ENCODE peak calls at places on chromosomes 12 and 14, in four cellular contexts. One of them, this sample, is unnamed.

GRCh38 chr14:22088614-22089359 is 415.2 kb upstream of the OR4E1 start:
- DNase-seq in fibroblast of mammary gland: peak; percentile 48
- DNase-seq in choroid plexus epithelial cell: peak; percentile 56
- DNase-seq in fibroblast of lung: peak; percentile 4
- DNase-seq in this sample: peak; percentile 50

GRCh38 chr12:97960225-97960624 is 497.6 kb downstream of the RMST start:
- DNase-seq in fibroblast of mammary gland: no peak
- DNase-seq in choroid plexus epithelial cell: no peak
- DNase-seq in fibroblast of lung: no peak
- DNase-seq in this sample: no peak

GRCh38 chr12:125470838-125471775 is 405.9 kb downstream of the AACS start:
- DNase-seq in fibroblast of mammary gland: no peak
- DNase-seq in choroid plexus epithelial cell: no peak
- DNase-seq in fibroblast of lung: peak; percentile 30
- DNase-seq in this sample: no peak

GRCh38 chr12:75560167-75560566 is 48.8 kb upstream of the KRR1 start:
- DNase-seq in fibroblast of mammary gland: peak; percentile 73
- DNase-seq in choroid plexus epithelial cell: peak; percentile 80
- DNase-seq in fibroblast of lung: peak; percentile 64
- DNase-seq in this sample: peak; percentile 27

GRCh38 chr12:90858261-90858660 is 96.7 kb downstream of the CCER1 start:
- DNase-seq in fibroblast of mammary gland: no peak
- DNase-seq in choroid plexus epithelial cell: peak; percentile 4
- DNase-seq in fibroblast of lung: peak; percentile 53
- DNase-seq in this sample: no peak

GRCh38 chr12:108962256-108962655 is 58.6 kb downstream of the SVOP start:
- DNase-seq in fibroblast of mammary gland: no peak
- DNase-seq in choroid plexus epithelial cell: no peak
- DNase-seq in fibroblast of lung: no peak
- DNase-seq in this sample: no peak

GRCh38 chr12:107134558-107134957 is 41.2 kb upstream of the CRY1 start:
- DNase-seq in fibroblast of mammary gland: peak; percentile 25
- DNase-seq in choroid plexus epithelial cell: no peak
- DNase-seq in fibroblast of lung: no peak
- DNase-seq in this sample: no peak

GRCh38 chr12:100955139-100955538 is 160.6 kb downstream of the ANO4 start:
- DNase-seq in fibroblast of mammary gland: peak; percentile 59
- DNase-seq in choroid plexus epithelial cell: peak; percentile 79
- DNase-seq in fibroblast of lung: peak; percentile 94
- DNase-seq in this sample: peak; percentile 25

GRCh38 chr14:73787760-73788508 is 63.7 kb upstream of the PTGR2 start:
- DNase-seq in fibroblast of mammary gland: peak; percentile 77
- DNase-seq in choroid plexus epithelial cell: peak; percentile 64
- DNase-seq in fibroblast of lung: peak; percentile 48
- DNase-seq in this sample: peak; percentile 42

GRCh38 chr14:104355101-104355691 is 216.8 kb downstream of the KIF26A start:
- DNase-seq in fibroblast of mammary gland: no peak
- DNase-seq in choroid plexus epithelial cell: no peak
- DNase-seq in fibroblast of lung: no peak
- DNase-seq in this sample: no peak

GRCh38 chr14:23175823-23176222 is 7.6 kb downstream of the SLC7A8 start:
- DNase-seq in fibroblast of mammary gland: peak; percentile 48
- DNase-seq in choroid plexus epithelial cell: peak; percentile 59
- DNase-seq in fibroblast of lung: no peak
- DNase-seq in this sample: no peak

GRCh38 chr12:64088431-64089349 is 133.4 kb downstream of the KICS2 start:
- DNase-seq in fibroblast of mammary gland: peak; percentile 97
- DNase-seq in choroid plexus epithelial cell: peak; percentile 97
- DNase-seq in fibroblast of lung: peak; percentile 96
- DNase-seq in this sample: peak; percentile 95

GRCh38 chr12:111010061-111010460 is 89.7 kb upstream of the MYL2 start:
- DNase-seq in fibroblast of mammary gland: no peak
- DNase-seq in choroid plexus epithelial cell: peak; percentile 46
- DNase-seq in fibroblast of lung: peak; percentile 2
- DNase-seq in this sample: no peak

GRCh38 chr14:52314521-52315354 is 626 bp downstream of the PTGER2 start:
- DNase-seq in fibroblast of mammary gland: no peak
- DNase-seq in choroid plexus epithelial cell: peak; percentile 40
- DNase-seq in fibroblast of lung: peak; percentile 43
- DNase-seq in this sample: peak; percentile 24
- TF ChIP-seq CTCF in fibroblast of mammary gland: no peak
- TF ChIP-seq CTCF in choroid plexus epithelial cell: no peak
- TF ChIP-seq CTCF in fibroblast of lung: no peak
- TF ChIP-seq CTCF in this sample: no peak

DNA sequence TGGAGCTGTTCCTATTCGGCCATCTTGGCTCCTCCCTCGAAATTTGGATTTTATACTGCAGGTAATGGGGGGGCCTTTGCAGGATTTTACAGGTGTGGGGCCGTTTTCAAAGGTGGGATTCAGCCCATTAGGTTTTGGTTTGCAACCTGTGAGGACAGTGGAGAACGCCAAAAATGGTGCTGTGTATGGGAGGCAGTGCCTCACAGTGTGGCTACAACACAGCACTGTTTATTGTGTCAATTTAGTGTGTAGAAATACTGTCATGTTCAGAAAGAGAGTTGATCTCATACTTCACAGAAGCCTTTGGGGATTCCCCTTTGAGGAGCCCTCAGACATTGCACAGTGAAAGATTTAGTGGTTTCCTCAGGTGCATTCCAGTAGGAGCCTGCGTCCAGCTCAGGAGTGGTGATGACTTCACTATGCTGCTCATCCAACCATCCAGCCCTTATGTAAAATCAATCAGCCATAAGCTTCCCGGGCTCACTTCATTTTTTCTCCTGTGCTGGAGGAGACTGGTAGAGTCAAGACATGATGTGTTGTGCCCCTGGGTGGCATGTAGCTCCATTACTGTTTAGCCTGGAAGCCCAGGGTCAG is 92.7 kb upstream of the PRMT8 start:
- DNase-seq in fibroblast of mammary gland: no peak
- DNase-seq in choroid plexus epithelial cell: no peak
- DNase-seq in fibroblast of lung: no peak
- DNase-seq in this sample: peak; percentile 22
- H3K4me3 ChIP-seq in fibroblast of mammary gland: no peak overlapping the region
- H3K4me3 ChIP-seq in choroid plexus epithelial cell: no peak overlapping the region
- H3K4me3 ChIP-seq in fibroblast of lung: no peak overlapping the region
- H3K4me3 ChIP-seq in this sample: no peak overlapping the region

DNA sequence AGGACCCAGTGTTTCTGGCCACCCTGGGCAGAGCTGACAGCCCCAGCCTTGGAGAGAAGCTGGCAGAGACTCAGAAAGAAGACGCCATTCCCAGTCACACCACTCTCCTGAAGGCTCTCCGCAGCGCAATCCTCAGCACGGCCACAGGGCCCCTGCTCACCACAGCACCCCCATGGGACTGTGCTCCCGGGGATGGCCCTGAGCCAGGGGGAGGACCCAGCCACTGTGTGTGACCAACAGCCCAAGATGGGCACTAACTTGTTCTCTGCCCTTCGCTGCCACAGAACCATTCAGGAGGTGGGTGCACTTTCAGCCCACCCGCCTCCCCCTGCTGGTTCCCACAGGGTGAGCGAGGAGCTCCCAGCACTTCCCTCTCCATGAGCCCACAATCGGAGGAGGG is 57.1 kb downstream of the CCNK start:
- DNase-seq in fibroblast of mammary gland: no peak
- DNase-seq in choroid plexus epithelial cell: no peak
- DNase-seq in fibroblast of lung: peak; percentile 56
- DNase-seq in this sample: no peak
- TF ChIP-seq CTCF in fibroblast of mammary gland: no peak
- TF ChIP-seq CTCF in choroid plexus epithelial cell: peak; percentile 21
- TF ChIP-seq CTCF in fibroblast of lung: no peak
- TF ChIP-seq CTCF in this sample: peak; percentile 7

DNA sequence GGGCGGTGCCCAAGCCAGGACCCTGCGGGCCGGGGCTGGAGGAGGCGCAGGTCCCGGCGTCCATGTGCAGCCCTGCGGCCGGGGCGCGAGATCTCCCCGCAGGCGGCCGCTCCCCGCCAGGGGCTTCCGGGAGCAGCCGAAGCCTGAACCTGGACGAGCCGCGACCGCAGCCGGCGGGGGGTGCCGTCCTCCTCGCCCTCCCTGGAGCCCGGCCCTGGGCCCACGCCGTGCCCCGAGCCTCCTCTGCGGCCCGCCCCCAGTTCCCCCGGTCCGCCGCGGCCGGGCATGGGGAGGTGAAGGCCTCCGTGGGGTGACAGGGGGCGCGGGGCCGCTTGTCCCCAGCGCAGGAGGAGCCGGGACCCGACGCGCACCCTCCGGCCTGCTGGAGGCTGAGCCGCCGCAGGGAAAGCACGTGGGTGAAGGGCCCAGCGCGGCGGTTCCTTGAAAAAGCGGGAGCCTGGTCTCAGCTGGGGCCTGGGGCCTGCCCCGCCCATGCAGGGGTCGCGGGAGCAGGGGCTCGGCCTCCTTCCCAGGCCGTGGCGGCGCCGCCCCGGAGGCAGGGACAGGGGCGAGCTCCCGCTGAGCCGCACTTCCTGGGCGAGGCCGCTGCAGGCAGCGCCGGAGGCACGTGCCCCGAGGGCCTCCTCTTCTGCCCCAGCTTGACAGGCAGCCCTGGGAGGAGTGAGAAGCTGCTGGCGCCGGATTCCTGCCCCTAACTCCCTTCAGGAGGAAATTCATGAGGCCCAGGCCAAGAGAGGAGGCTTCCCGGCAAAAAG is 55.6 kb upstream of the PPP2R5C start:
- DNase-seq in fibroblast of mammary gland: no peak
- DNase-seq in choroid plexus epithelial cell: peak; percentile 74
- DNase-seq in fibroblast of lung: peak; percentile 23
- DNase-seq in this sample: peak; percentile 22
- H3K4me3 ChIP-seq in fibroblast of mammary gland: no peak overlapping the region
- H3K4me3 ChIP-seq in choroid plexus epithelial cell: peak overlapping the region; percentile 30
- H3K4me3 ChIP-seq in fibroblast of lung: no peak overlapping the region
- H3K4me3 ChIP-seq in this sample: no peak overlapping the region